ENCODE peak calls at places on chromosomes 4 and X, in ten cellular contexts. One of them, this sample, is unnamed.

GRCh38 chrX:121000589-121000988 is 15.0 kb upstream of the CT47A1 start:
- DNase-seq in GM23338: peak
- DNase-seq in mammary epithelial cell: peak
- DNase-seq in tibial nerve: no peak
- DNase-seq in psoas muscle: no peak
- DNase-seq in hepatocyte: peak
- DNase-seq in heart left ventricle: no peak
- DNase-seq in breast epithelium: no peak
- DNase-seq in adrenal gland: no peak
- DNase-seq in upper lobe of right lung: no peak
- DNase-seq in this sample: no peak

GRCh38 chr4:74874785-74875367 is 58.0 kb upstream of the PARM1 start:
- DNase-seq in upper lobe of right lung: no peak
- DNase-seq in breast epithelium: no peak
- DNase-seq in tibial nerve: peak
- DNase-seq in mammary epithelial cell: peak
- DNase-seq in hepatocyte: peak
- DNase-seq in adrenal gland: peak
- DNase-seq in GM23338: peak
- DNase-seq in psoas muscle: no peak
- DNase-seq in heart left ventricle: peak
- DNase-seq in this sample: no peak

GRCh38 chr4:164446516-164446915 is 307.4 kb upstream of the SMIM31 start:
- DNase-seq in breast epithelium: no peak
- DNase-seq in tibial nerve: no peak
- DNase-seq in psoas muscle: no peak
- DNase-seq in hepatocyte: no peak
- DNase-seq in heart left ventricle: no peak
- DNase-seq in GM23338: no peak
- DNase-seq in upper lobe of right lung: no peak
- DNase-seq in mammary epithelial cell: peak
- DNase-seq in adrenal gland: no peak
- DNase-seq in this sample: no peak

GRCh38 chr4:37160653-37161052 is 83.9 kb upstream of the NWD2 start:
- DNase-seq in tibial nerve: no peak
- DNase-seq in breast epithelium: no peak
- DNase-seq in hepatocyte: no peak
- DNase-seq in upper lobe of right lung: no peak
- DNase-seq in psoas muscle: no peak
- DNase-seq in adrenal gland: no peak
- DNase-seq in heart left ventricle: no peak
- DNase-seq in GM23338: no peak
- DNase-seq in mammary epithelial cell: no peak
- DNase-seq in this sample: no peak

GRCh38 chrX:27619459-27619858 is 29.3 kb downstream of the DCAF8L2 start:
- DNase-seq in adrenal gland: no peak
- DNase-seq in upper lobe of right lung: no peak
- DNase-seq in hepatocyte: peak
- DNase-seq in heart left ventricle: no peak
- DNase-seq in breast epithelium: no peak
- DNase-seq in tibial nerve: no peak
- DNase-seq in mammary epithelial cell: no peak
- DNase-seq in GM23338: no peak
- DNase-seq in psoas muscle: no peak
- DNase-seq in this sample: no peak

GRCh38 chr4:149999485-150000074 is 78.7 kb upstream of the DCLK2 start:
- DNase-seq in tibial nerve: no peak
- DNase-seq in mammary epithelial cell: peak
- DNase-seq in adrenal gland: peak
- DNase-seq in heart left ventricle: peak
- DNase-seq in psoas muscle: no peak
- DNase-seq in GM23338: peak
- DNase-seq in hepatocyte: peak
- DNase-seq in upper lobe of right lung: no peak
- DNase-seq in breast epithelium: no peak
- DNase-seq in this sample: no peak

GRCh38 chr4:185921583-185922555 is 109.9 kb upstream of the SORBS2 start:
- DNase-seq in adrenal gland: no peak
- DNase-seq in hepatocyte: peak
- DNase-seq in psoas muscle: no peak
- DNase-seq in tibial nerve: no peak
- DNase-seq in upper lobe of right lung: no peak
- DNase-seq in heart left ventricle: no peak
- DNase-seq in mammary epithelial cell: no peak
- DNase-seq in breast epithelium: no peak
- DNase-seq in GM23338: no peak
- DNase-seq in this sample: no peak

GRCh38 chr4:102137217-102137616 is 208.1 kb downstream of the SLC39A8 start:
- DNase-seq in tibial nerve: no peak
- DNase-seq in heart left ventricle: no peak
- DNase-seq in breast epithelium: no peak
- DNase-seq in psoas muscle: no peak
- DNase-seq in GM23338: no peak
- DNase-seq in hepatocyte: no peak
- DNase-seq in adrenal gland: no peak
- DNase-seq in mammary epithelial cell: no peak
- DNase-seq in upper lobe of right lung: no peak
- DNase-seq in this sample: no peak

GRCh38 chr4:8848507-8849265 is 23.0 kb downstream of the HMX1 start:
- DNase-seq in adrenal gland: no peak
- DNase-seq in tibial nerve: no peak
- DNase-seq in psoas muscle: no peak
- DNase-seq in GM23338: no peak
- DNase-seq in breast epithelium: no peak
- DNase-seq in hepatocyte: no peak
- DNase-seq in heart left ventricle: no peak
- DNase-seq in upper lobe of right lung: peak
- DNase-seq in mammary epithelial cell: no peak
- DNase-seq in this sample: no peak

GRCh38 chrX:120310861-120311631 is at the start of gene TMEM255A:
- DNase-seq in breast epithelium: no peak
- DNase-seq in hepatocyte: peak
- DNase-seq in upper lobe of right lung: peak
- DNase-seq in GM23338: peak
- DNase-seq in tibial nerve: no peak
- DNase-seq in mammary epithelial cell: no peak
- DNase-seq in heart left ventricle: peak
- DNase-seq in psoas muscle: peak
- DNase-seq in adrenal gland: no peak
- DNase-seq in this sample: no peak

GRCh38 chrX:39020051-39020669 is 218.9 kb downstream of the MID1IP1 start:
- DNase-seq in psoas muscle: no peak
- DNase-seq in heart left ventricle: no peak
- DNase-seq in hepatocyte: no peak
- DNase-seq in GM23338: no peak
- DNase-seq in mammary epithelial cell: no peak
- DNase-seq in tibial nerve: no peak
- DNase-seq in breast epithelium: no peak
- DNase-seq in adrenal gland: no peak
- DNase-seq in upper lobe of right lung: no peak
- DNase-seq in this sample: no peak

GRCh38 chr4:133390198-133390855 is 241.2 kb downstream of the PCDH10 start:
- DNase-seq in GM23338: no peak
- DNase-seq in tibial nerve: no peak
- DNase-seq in heart left ventricle: no peak
- DNase-seq in psoas muscle: no peak
- DNase-seq in upper lobe of right lung: no peak
- DNase-seq in breast epithelium: no peak
- DNase-seq in mammary epithelial cell: peak
- DNase-seq in hepatocyte: no peak
- DNase-seq in adrenal gland: no peak
- DNase-seq in this sample: no peak

GRCh38 chr4:75673959-75674328 is 733 bp upstream of the G3BP2 start:
- DNase-seq in GM23338: peak
- DNase-seq in hepatocyte: no peak
- DNase-seq in upper lobe of right lung: no peak
- DNase-seq in adrenal gland: peak
- DNase-seq in tibial nerve: no peak
- DNase-seq in breast epithelium: no peak
- DNase-seq in mammary epithelial cell: no peak
- DNase-seq in psoas muscle: no peak
- DNase-seq in heart left ventricle: no peak
- DNase-seq in this sample: no peak

GRCh38 chrX:139974496-139974895 is 9.2 kb upstream of the CXorf66 start:
- DNase-seq in upper lobe of right lung: no peak
- DNase-seq in GM23338: no peak
- DNase-seq in tibial nerve: no peak
- DNase-seq in mammary epithelial cell: no peak
- DNase-seq in heart left ventricle: no peak
- DNase-seq in adrenal gland: no peak
- DNase-seq in breast epithelium: no peak
- DNase-seq in hepatocyte: no peak
- DNase-seq in psoas muscle: no peak
- DNase-seq in this sample: no peak

GRCh38 chr4:121740796-121741409 is 24.1 kb downstream of the SMIM43 start:
- DNase-seq in breast epithelium: no peak
- DNase-seq in hepatocyte: no peak
- DNase-seq in GM23338: peak
- DNase-seq in mammary epithelial cell: no peak
- DNase-seq in upper lobe of right lung: no peak
- DNase-seq in adrenal gland: no peak
- DNase-seq in tibial nerve: no peak
- DNase-seq in psoas muscle: no peak
- DNase-seq in heart left ventricle: no peak
- DNase-seq in this sample: no peak

GRCh38 chr4:13289391-13289790 is 194.7 kb downstream of the RAB28 start:
- DNase-seq in mammary epithelial cell: peak
- DNase-seq in breast epithelium: no peak
- DNase-seq in psoas muscle: no peak
- DNase-seq in upper lobe of right lung: no peak
- DNase-seq in adrenal gland: peak
- DNase-seq in heart left ventricle: no peak
- DNase-seq in hepatocyte: no peak
- DNase-seq in GM23338: no peak
- DNase-seq in tibial nerve: no peak
- DNase-seq in this sample: no peak

GRCh38 chr4:129342820-129343219 is 246.9 kb downstream of the C4orf33 start:
- DNase-seq in breast epithelium: no peak
- DNase-seq in heart left ventricle: no peak
- DNase-seq in tibial nerve: no peak
- DNase-seq in mammary epithelial cell: peak
- DNase-seq in upper lobe of right lung: no peak
- DNase-seq in hepatocyte: peak
- DNase-seq in GM23338: no peak
- DNase-seq in psoas muscle: no peak
- DNase-seq in adrenal gland: no peak
- DNase-seq in this sample: no peak
- H3K4me3 ChIP-seq in breast epithelium: no peak
- H3K4me3 ChIP-seq in heart left ventricle: no peak
- H3K4me3 ChIP-seq in tibial nerve: no peak
- H3K4me3 ChIP-seq in mammary epithelial cell: peak
- H3K4me3 ChIP-seq in upper lobe of right lung: no peak
- H3K4me3 ChIP-seq in hepatocyte: no peak
- H3K4me3 ChIP-seq in GM23338: no peak
- H3K4me3 ChIP-seq in psoas muscle: no peak
- H3K4me3 ChIP-seq in adrenal gland: peak
- H3K4me3 ChIP-seq in this sample: no peak

GRCh38 chr4:3766791-3767561 is 791 bp downstream of the ADRA2C start:
- DNase-seq in tibial nerve: no peak
- DNase-seq in upper lobe of right lung: no peak
- DNase-seq in psoas muscle: no peak
- DNase-seq in heart left ventricle: no peak
- DNase-seq in mammary epithelial cell: peak
- DNase-seq in breast epithelium: no peak
- DNase-seq in hepatocyte: peak
- DNase-seq in GM23338: peak
- DNase-seq in adrenal gland: no peak
- DNase-seq in this sample: no peak
- TF ChIP-seq CTCF in tibial nerve: no peak
- TF ChIP-seq CTCF in upper lobe of right lung: no peak
- TF ChIP-seq CTCF in psoas muscle: no peak
- TF ChIP-seq CTCF in heart left ventricle: no peak
- TF ChIP-seq CTCF in mammary epithelial cell: no peak
- TF ChIP-seq CTCF in breast epithelium: no peak
- TF ChIP-seq CTCF in hepatocyte: peak
- TF ChIP-seq CTCF in GM23338: peak
- TF ChIP-seq CTCF in adrenal gland: no peak
- TF ChIP-seq CTCF in this sample: no peak

DNA sequence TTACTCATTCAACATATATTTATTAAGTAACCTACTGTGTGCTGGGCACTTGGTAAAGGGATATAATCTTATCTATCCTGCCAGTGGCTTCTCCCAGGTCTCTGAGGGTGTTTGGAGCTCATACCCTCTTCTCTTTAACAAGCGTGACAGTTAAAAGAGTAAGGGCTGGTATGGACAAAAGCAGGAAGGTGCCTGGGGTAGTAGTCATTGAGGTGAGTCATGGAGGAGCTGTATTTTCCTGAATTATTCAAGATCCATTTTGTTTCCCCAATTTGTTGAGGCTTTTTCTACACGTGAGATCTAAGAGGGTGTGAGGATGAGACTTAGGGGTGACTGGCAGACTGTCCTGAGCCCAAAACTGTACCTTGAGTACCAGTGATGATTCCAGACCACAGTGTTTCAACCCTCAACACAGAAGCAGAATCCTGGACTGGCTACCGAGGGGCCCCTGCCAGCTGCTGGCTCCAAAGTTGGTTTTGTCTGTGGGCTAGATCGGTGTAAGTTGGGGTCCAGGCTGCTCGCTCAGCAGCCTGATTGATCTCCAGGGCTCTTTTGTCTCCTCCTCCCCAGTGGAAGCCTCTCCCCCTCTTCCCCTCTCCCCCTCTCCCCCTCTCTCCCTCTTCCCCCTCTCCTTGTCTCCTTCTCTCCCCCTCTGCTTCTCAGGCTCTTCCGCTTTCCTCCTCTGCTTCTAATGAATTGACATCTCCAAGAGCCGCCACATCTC is at the start of gene DRP2:
- DNase-seq in psoas muscle: no peak
- DNase-seq in upper lobe of right lung: no peak
- DNase-seq in tibial nerve: no peak
- DNase-seq in adrenal gland: no peak
- DNase-seq in heart left ventricle: no peak
- DNase-seq in mammary epithelial cell: peak
- DNase-seq in hepatocyte: no peak
- DNase-seq in breast epithelium: no peak
- DNase-seq in GM23338: no peak
- DNase-seq in this sample: no peak
- H3K27ac ChIP-seq in psoas muscle: no peak
- H3K27ac ChIP-seq in upper lobe of right lung: no peak
- H3K27ac ChIP-seq in tibial nerve: peak
- H3K27ac ChIP-seq in adrenal gland: no peak
- H3K27ac ChIP-seq in heart left ventricle: no peak
- H3K27ac ChIP-seq in mammary epithelial cell: no peak
- H3K27ac ChIP-seq in hepatocyte: peak
- H3K27ac ChIP-seq in breast epithelium: no peak
- H3K27ac ChIP-seq in GM23338: no peak
- H3K27ac ChIP-seq in this sample: no peak

DNA sequence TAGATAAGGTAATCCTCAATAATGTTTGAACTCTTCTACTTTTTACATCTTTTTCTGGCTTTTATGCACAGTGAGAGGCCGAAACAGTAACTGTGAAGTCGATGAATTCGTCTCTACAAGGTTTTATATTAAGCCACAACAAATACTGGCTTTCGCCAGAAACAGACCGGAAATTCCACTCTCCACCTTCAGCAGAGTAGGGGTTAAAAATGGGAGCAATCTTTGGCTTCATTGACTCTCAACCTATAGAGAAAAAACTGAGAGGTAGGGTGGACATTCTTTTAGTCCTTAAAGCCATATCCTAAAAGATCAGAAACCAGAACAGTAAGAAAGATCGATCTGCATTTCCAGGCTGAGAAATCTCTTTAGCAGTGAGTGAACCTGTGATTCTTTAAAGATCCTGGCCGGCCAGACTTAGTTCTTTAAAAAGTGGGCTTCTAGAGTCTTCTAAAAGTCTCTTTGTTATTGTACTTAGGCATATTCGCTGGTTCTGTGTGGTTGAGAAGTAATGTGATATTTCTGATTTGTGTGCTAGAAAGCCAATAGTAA is 1.9 kb downstream of the HSPA4L start:
- DNase-seq in breast epithelium: no peak
- DNase-seq in upper lobe of right lung: no peak
- DNase-seq in psoas muscle: no peak
- DNase-seq in adrenal gland: no peak
- DNase-seq in GM23338: no peak
- DNase-seq in heart left ventricle: no peak
- DNase-seq in mammary epithelial cell: peak
- DNase-seq in hepatocyte: no peak
- DNase-seq in tibial nerve: no peak
- DNase-seq in this sample: no peak
- H3K4me3 ChIP-seq in breast epithelium: peak
- H3K4me3 ChIP-seq in upper lobe of right lung: no peak
- H3K4me3 ChIP-seq in psoas muscle: peak
- H3K4me3 ChIP-seq in adrenal gland: peak
- H3K4me3 ChIP-seq in GM23338: peak
- H3K4me3 ChIP-seq in heart left ventricle: peak
- H3K4me3 ChIP-seq in mammary epithelial cell: peak
- H3K4me3 ChIP-seq in hepatocyte: no peak
- H3K4me3 ChIP-seq in tibial nerve: no peak
- H3K4me3 ChIP-seq in this sample: peak

This sample was measured in esophagus squamous epithelium.